ENCODE peak calls at places on chromosome 14, in five cellular contexts. V, N, Q, P and A are unnamed samples.

GRCh38 chr14:97027256-97027999 is 230.2 kb downstream of the VRK1 start:
- DNase-seq in N (no peak), V (no peak), P (no peak), Q (no peak), A (no peak)

GRCh38 chr14:51004352-51004800 is 60.1 kb upstream of the PYGL start:
- DNase-seq in P (no peak), Q (no peak), N (no peak), V (no peak), A (no peak)

GRCh38 chr14:99672506-99673327 is 11.4 kb upstream of the CYP46A1 start:
- DNase-seq in P (peak), V (no peak), N (no peak), Q (peak), A (no peak)

GRCh38 chr14:97655169-97655948 is 858.2 kb downstream of the VRK1 start:
- DNase-seq in N (no peak), V (no peak), Q (no peak), P (no peak), A (no peak)

GRCh38 chr14:49206832-49207231 is 379.3 kb downstream of the RPS29 start:
- DNase-seq in Q (no peak), N (no peak), V (no peak), P (no peak), A (no peak)

GRCh38 chr14:68692216-68692615 is 100.7 kb downstream of the ZFP36L1 start:
- DNase-seq in V (no peak), Q (no peak), P (no peak), N (no peak), A (no peak)

GRCh38 chr14:33700052-33700451 is 250.8 kb downstream of the EGLN3 start:
- DNase-seq in N (no peak), V (no peak), Q (no peak), P (no peak), A (no peak)

GRCh38 chr14:74621556-74621955 is 9.5 kb upstream of the LTBP2 start:
- DNase-seq in P (no peak), V (no peak), Q (no peak), N (no peak), A (no peak)

GRCh38 chr14:51014086-51014485 is 69.8 kb upstream of the PYGL start:
- DNase-seq in V (peak), P (no peak), Q (no peak), N (peak), A (peak)

GRCh38 chr14:81211844-81212243 is 8.9 kb downstream of the GTF2A1 start:
- DNase-seq in N (no peak), V (peak), P (peak), Q (peak), A (peak)
- TF ChIP-seq CTCF in N (no peak), V (peak), P (peak), Q (no peak), A (peak)

GRCh38 chr14:104820669-104821228 is 19.8 kb downstream of the ZBTB42 start:
- DNase-seq in Q (no peak), P (no peak), N (peak), V (peak), A (peak)
- TF ChIP-seq CTCF in Q (no peak), P (no peak), N (peak), V (peak), A (peak)

GRCh38 chr14:101991336-101991735 is 27.0 kb downstream of the DYNC1H1 start:
- DNase-seq in V (no peak), N (no peak), P (no peak), Q (no peak), A (no peak)

GRCh38 chr14:101997429-101998336 is 33.3 kb downstream of the DYNC1H1 start:
- DNase-seq in V (no peak), P (no peak), Q (no peak), N (no peak), A (no peak)

GRCh38 chr14:101988377-101988776 is 24.0 kb downstream of the DYNC1H1 start:
- DNase-seq in V (no peak), Q (no peak), P (no peak), N (no peak), A (no peak)

GRCh38 chr14:101986953-101987352 is 22.6 kb downstream of the DYNC1H1 start:
- DNase-seq in P (no peak), N (no peak), Q (no peak), V (no peak), A (no peak)

GRCh38 chr14:101992708-101993107 is 28.3 kb downstream of the DYNC1H1 start:
- DNase-seq in V (no peak), Q (peak), N (no peak), P (peak), A (no peak)
- TF ChIP-seq CTCF in V (no peak), Q (no peak), N (no peak), P (peak), A (no peak)

DNA sequence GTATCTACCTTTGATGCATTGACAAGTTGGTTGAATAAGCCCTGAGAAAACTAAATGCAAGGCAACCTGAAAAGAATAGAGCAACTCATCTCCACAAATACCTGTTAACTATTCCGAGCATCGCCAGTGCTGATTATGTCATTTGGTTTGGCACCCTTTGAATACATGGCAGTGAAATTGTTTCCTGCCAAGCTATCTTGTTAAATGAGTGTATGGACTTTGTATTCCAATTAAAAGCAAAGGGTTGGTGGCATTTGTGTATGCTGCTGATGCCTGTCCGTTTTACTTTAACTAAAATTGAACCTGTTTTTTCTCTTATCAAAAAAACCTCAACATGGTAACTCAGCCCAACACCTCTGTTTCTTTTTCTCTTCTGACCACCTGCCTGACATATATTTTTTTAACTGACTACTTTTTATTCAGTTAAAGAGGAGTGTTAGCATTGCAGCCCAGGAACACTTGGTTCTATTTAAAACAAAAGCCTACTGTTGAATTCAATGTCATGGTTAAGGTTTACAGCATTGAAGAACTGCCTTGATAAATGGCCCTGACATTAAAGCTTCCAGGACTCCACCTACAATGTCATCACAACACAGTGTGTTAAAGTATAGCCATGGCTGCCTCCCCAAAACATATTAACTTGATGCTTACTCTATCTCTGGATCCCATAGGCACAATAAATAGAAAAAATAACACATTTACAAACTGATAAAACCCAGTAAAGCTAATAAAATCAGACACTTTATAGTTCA is 838.3 kb upstream of the NOVA1 start:
- DNase-seq in N (no peak), P (no peak), Q (no peak), V (no peak), A (no peak)
- TF ChIP-seq CTCF in N (no peak), P (no peak), Q (no peak), V (no peak), A (no peak)